ENCODE peak calls at places on chromosome 15, in nine cellular contexts. C is DMS153; H is ELR; Y is SJSA1; F is neuronal stem cell; O is activated CD4-positive, alpha-beta T cell treated with anti-CD3 and anti-CD28 coated beads for 24 hours; P is keratinocyte; G is esophagus squamous epithelium; I is naive thymus-derived CD4-positive, alpha-beta T cell. S is an unnamed sample.

GRCh38 chr15:42786978-42787377 is 50.0 kb upstream of the CDAN1 start:
- DNase-seq in C (no peak), H (no peak), Y (no peak), F (no peak), O (no peak), P (no peak), G (no peak), I (no peak), S (no peak)

GRCh38 chr15:27967541-27967940 is 131.6 kb downstream of the OCA2 start:
- DNase-seq in C (no peak), H (no peak), Y (no peak), F (no peak), O (no peak), P (no peak), G (no peak), I (no peak), S (no peak)

GRCh38 chr15:37016287-37016686 is 84.1 kb downstream of the MEIS2 start:
- DNase-seq in C (no peak), H (peak), Y (no peak), F (no peak), O (no peak), P (no peak), G (no peak), I (no peak), S (no peak)

GRCh38 chr15:90097475-90097874 is 4.8 kb downstream of the IDH2 start:
- DNase-seq in C (no peak), H (no peak), Y (no peak), F (no peak), O (peak), P (no peak), G (no peak), I (peak), S (no peak)

GRCh38 chr15:45497261-45497660 is 25.3 kb downstream of the SLC30A4 start:
- DNase-seq in C (no peak), H (no peak), Y (no peak), F (no peak), O (no peak), P (no peak), G (no peak), I (no peak), S (no peak)

GRCh38 chr15:72907733-72908132 is 124.2 kb upstream of the ADPGK start:
- DNase-seq in C (no peak), H (no peak), Y (no peak), F (no peak), O (no peak), P (no peak), G (no peak), I (no peak), S (no peak)

GRCh38 chr15:68213991-68214837 is 9.1 kb upstream of the CALML4 start:
- DNase-seq in C (no peak), H (no peak), Y (peak), F (no peak), O (no peak), P (no peak), G (no peak), I (no peak), S (no peak)

GRCh38 chr15:99507732-99508571 is 57.8 kb upstream of the MEF2A start:
- DNase-seq in C (no peak), H (no peak), Y (no peak), F (no peak), O (no peak), P (no peak), G (no peak), I (no peak), S (no peak)

GRCh38 chr15:26129852-26130251 is 266.7 kb upstream of the ATP10A start:
- DNase-seq in C (no peak), H (no peak), Y (no peak), F (no peak), O (no peak), P (no peak), G (no peak), I (no peak), S (no peak)

GRCh38 chr15:99000001-99000590 is 7.5 kb downstream of the PGPEP1L start:
- DNase-seq in C (no peak), H (no peak), Y (peak), F (no peak), O (no peak), P (no peak), G (no peak), I (no peak), S (no peak)

GRCh38 chr15:44554934-44555723 is 18.2 kb downstream of the EIF3J start:
- DNase-seq in C (no peak), H (no peak), Y (no peak), F (no peak), O (no peak), P (no peak), G (no peak), I (peak), S (no peak)

GRCh38 chr15:100693451-100693850 is 91.1 kb downstream of the ASB7 start:
- DNase-seq in C (no peak), H (no peak), Y (no peak), F (no peak), O (no peak), P (no peak), G (no peak), I (no peak), S (no peak)

GRCh38 chr15:40088929-40089755 is 19.5 kb downstream of the BMF start:
- DNase-seq in C (no peak), H (no peak), Y (no peak), F (no peak), O (no peak), P (no peak), G (no peak), I (no peak), S (no peak)

GRCh38 chr15:64856429-64857145 is 14.9 kb downstream of the PLEKHO2 start:
- DNase-seq in C (no peak), H (peak), Y (peak), F (peak), O (no peak), P (no peak), G (no peak), I (no peak), S (no peak)

GRCh38 chr15:75620776-75621536 is 4.6 kb downstream of the SNUPN start:
- DNase-seq in C (no peak), H (peak), Y (peak), F (no peak), O (no peak), P (no peak), G (peak), I (no peak), S (no peak)

GRCh38 chr15:66043264-66043663 is 174.0 kb downstream of the RAB11A start:
- DNase-seq in C (peak), H (no peak), Y (no peak), F (no peak), O (no peak), P (no peak), G (no peak), I (no peak), S (no peak)

GRCh38 chr15:75149911-75150709 is 51.6 kb upstream of the C15orf39 start:
- DNase-seq in C (no peak), H (peak), Y (peak), F (no peak), O (no peak), P (peak), G (no peak), I (no peak), S (no peak)

GRCh38 chr15:44087578-44088190 is 107.4 kb downstream of the FRMD5 start:
- DNase-seq in C (no peak), H (peak), Y (no peak), F (no peak), O (no peak), P (peak), G (no peak), I (no peak), S (no peak)

GRCh38 chr15:101386967-101387366 is 91.9 kb upstream of the SNRPA1 start:
- DNase-seq in C (no peak), H (no peak), Y (no peak), F (no peak), O (no peak), P (no peak), G (no peak), I (no peak), S (no peak)

GRCh38 chr15:76336254-76337046 is at the start of gene ISL2:
- DNase-seq in C (no peak), H (peak), Y (peak), F (peak), O (no peak), P (no peak), G (peak), I (no peak), S (peak)

GRCh38 chr15:65902373-65902772 is 33.1 kb downstream of the RAB11A start:
- DNase-seq in C (peak), H (peak), Y (no peak), F (no peak), O (no peak), P (peak), G (peak), I (no peak), S (peak)

GRCh38 chr15:64622410-64623260 is 152.8 kb downstream of the RBPMS2 start:
- DNase-seq in C (no peak), H (no peak), Y (no peak), F (no peak), O (no peak), P (no peak), G (no peak), I (peak), S (no peak)

GRCh38 chr15:57667171-57667924 is 39.2 kb upstream of the POLR2M start:
- DNase-seq in C (no peak), H (peak), Y (no peak), F (no peak), O (no peak), P (no peak), G (no peak), I (no peak), S (no peak)

GRCh38 chr15:57923750-57924149 is 141.8 kb downstream of the ALDH1A2 start:
- DNase-seq in C (no peak), H (no peak), Y (no peak), F (no peak), O (no peak), P (no peak), G (no peak), I (no peak), S (no peak)

GRCh38 chr15:57094594-57095257 is 176.3 kb downstream of the TCF12 start:
- DNase-seq in C (no peak), H (no peak), Y (no peak), F (no peak), O (no peak), P (no peak), G (no peak), I (no peak), S (no peak)

GRCh38 chr15:59550520-59550919 is 61.1 kb upstream of the GCNT3 start:
- DNase-seq in C (no peak), H (no peak), Y (no peak), F (no peak), O (no peak), P (no peak), G (no peak), I (no peak), S (no peak)

GRCh38 chr15:85412956-85413854 is 32.8 kb downstream of the AKAP13 start:
- DNase-seq in C (peak), H (peak), Y (peak), F (no peak), O (peak), P (peak), G (peak), I (peak), S (peak)

GRCh38 chr15:64046347-64047153 is at the start of gene DAPK2:
- DNase-seq in C (no peak), H (peak), Y (peak), F (peak), O (peak), P (no peak), G (no peak), I (peak), S (peak)

GRCh38 chr15:78098131-78098755 is 5.9 kb downstream of the SH2D7 start:
- DNase-seq in C (no peak), H (no peak), Y (no peak), F (no peak), O (no peak), P (no peak), G (no peak), I (no peak), S (no peak)

GRCh38 chr15:59372352-59373211 is at the start of gene MYO1E:
- DNase-seq in C (peak), H (peak), Y (peak), F (peak), O (no peak), P (no peak), G (no peak), I (no peak), S (peak)

S was measured in activated B cell treated with CpG ODN at 0.5 μM for 24 hours.